ENCODE peak calls at places on chromosomes 13 and 19, in five cellular contexts. S, Z, L, V and Y are unnamed samples.

GRCh38 chr13:37383856-37384255 is 214.7 kb downstream of the POSTN start:
- DNase-seq in S (no peak), Z (no peak), L (no peak), V (no peak), Y (no peak)

GRCh38 chr19:11261431-11261901 is 858 bp downstream of the DOCK6 start:
- DNase-seq in S (no peak), Z (peak; percentile 40), L (no peak), V (no peak), Y (peak; percentile 49)

GRCh38 chr19:34186205-34186604 is 13.9 kb downstream of the LSM14A start:
- DNase-seq in S (no peak), Z (no peak), L (no peak), V (no peak), Y (no peak)

GRCh38 chr19:41945135-41945766 is 13.9 kb downstream of the RABAC1 start:
- DNase-seq in S (no peak), Z (no peak), L (no peak), V (no peak), Y (no peak)

GRCh38 chr19:29364224-29364726 is 151.3 kb upstream of the UQCRFS1 start:
- DNase-seq in S (no peak), Z (peak; percentile 32), L (no peak), V (no peak), Y (no peak)

GRCh38 chr19:44943801-44944249 is 1.8 kb downstream of the APOC4 start:
- DNase-seq in S (no peak), Z (no peak), L (no peak), V (peak; percentile 31), Y (no peak)

GRCh38 chr19:39301562-39301961 is 5.4 kb downstream of the IFNL1 start:
- DNase-seq in S (no peak), Z (no peak), L (no peak), V (no peak), Y (no peak)

GRCh38 chr13:47220453-47221150 is 323.7 kb upstream of the HTR2A start:
- DNase-seq in S (peak; percentile 61), Z (no peak), L (no peak), V (no peak), Y (no peak)

GRCh38 chr13:109209526-109209925 is 576.9 kb downstream of the IRS2 start:
- DNase-seq in S (no peak), Z (no peak), L (peak; percentile 80), V (no peak), Y (no peak)

GRCh38 chr13:109206616-109207015 is 577.2 kb downstream of the MYO16 start:
- DNase-seq in S (no peak), Z (no peak), L (no peak), V (no peak), Y (no peak)

GRCh38 chr13:109205315-109205714 is 575.9 kb downstream of the MYO16 start:
- DNase-seq in S (no peak), Z (no peak), L (no peak), V (no peak), Y (no peak)

GRCh38 chr13:109208522-109208921 is 577.9 kb downstream of the IRS2 start:
- DNase-seq in S (no peak), Z (no peak), L (no peak), V (no peak), Y (no peak)

GRCh38 chr13:109207618-109208017 is 578.2 kb downstream of the MYO16 start:
- DNase-seq in S (no peak), Z (no peak), L (no peak), V (no peak), Y (no peak)
- TF ChIP-seq CTCF in S (no peak), Z (no peak), L (no peak), V (no peak), Y (no peak)

GRCh38 chr13:102928971-102929370 is 83.1 kb downstream of the ERCC5 start:
- DNase-seq in S (no peak), Z (no peak), L (no peak), V (no peak), Y (no peak)

GRCh38 chr13:102930566-102930965 is 84.7 kb downstream of the ERCC5 start:
- DNase-seq in S (no peak), Z (no peak), L (no peak), V (no peak), Y (no peak)

GRCh38 chr13:102935896-102936321 is 90.1 kb downstream of the ERCC5 start:
- DNase-seq in S (no peak), Z (no peak), L (no peak), V (no peak), Y (no peak)

GRCh38 chr13:102933076-102933922 is 87.5 kb downstream of the ERCC5 start:
- DNase-seq in S (no peak), Z (no peak), L (no peak), V (no peak), Y (no peak)
- TF ChIP-seq CTCF in S (no peak), Z (no peak), L (no peak), V (no peak), Y (no peak)

DNA sequence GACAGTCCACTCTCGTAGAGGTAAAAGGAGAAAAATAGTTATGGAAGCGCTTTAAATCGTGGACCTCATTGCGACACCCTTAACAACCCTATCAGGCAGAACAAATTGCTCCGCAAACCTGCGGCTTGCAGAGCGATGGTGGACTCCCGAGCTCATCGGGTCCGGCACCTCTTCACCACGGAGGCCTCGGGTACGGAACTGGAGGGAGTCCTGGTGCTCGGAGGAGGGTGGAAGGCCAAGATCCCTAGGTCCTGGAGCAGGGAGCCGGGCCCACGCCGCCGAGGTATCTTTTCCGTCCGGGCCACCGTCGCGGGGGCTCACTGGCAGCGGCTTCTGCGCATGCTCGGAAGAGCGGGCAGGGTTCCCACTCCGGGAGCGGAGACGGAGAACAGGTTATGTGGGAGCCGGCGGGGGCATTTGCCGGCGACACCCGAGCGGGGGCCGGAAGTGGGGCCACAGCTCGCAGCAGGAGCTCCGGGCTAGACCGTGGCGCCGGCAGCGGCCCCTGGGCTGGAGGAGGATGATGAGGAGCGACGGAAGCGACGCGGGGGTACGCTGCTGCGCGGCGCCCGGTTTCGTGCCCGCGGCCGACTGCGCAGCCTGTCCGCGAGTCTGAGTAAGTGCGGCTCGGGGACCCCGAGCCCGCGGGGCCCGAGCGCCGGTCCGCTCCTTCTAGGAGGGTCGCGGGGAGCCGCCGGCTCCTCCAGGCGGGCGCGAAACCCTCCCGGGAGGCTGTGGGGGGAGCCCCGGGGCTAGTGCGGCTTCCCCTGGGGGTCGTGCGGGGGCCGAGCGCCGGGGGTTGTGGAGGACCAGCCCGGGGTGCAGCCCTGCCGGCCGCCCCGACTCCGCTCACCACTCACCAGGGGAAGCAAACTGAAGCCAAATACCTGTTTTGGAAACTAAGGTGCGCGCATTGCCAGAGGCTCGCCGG is at the start of gene ABHD13:
- DNase-seq in S (peak; percentile 75), Z (peak; percentile 87), L (peak; percentile 95), V (peak; percentile 94), Y (peak; percentile 94)
- TF ChIP-seq CTCF in S (no peak), Z (no peak), L (no peak), V (no peak), Y (no peak)

DNA sequence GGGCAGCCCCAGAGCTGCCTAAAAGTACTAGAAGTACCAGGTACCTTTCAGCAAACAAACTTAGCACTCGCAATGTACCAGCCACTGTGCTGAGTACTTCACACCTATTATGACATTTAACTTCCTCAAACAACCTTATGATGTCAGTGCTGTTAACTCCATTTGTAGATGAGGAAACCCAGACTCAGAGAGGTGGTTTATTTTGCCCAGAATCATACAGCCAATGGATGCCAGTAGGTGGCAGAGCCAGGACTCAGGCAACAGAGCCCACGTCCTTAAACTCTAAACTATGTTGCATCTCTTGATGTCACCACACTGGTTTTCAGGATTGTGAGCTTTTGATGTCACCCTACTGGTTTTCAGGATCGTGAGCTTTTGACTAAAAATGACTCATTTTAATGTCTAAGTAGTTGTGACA is 78.9 kb downstream of the FLT1 start:
- DNase-seq in S (no peak), Z (no peak), L (peak; percentile 3), V (no peak), Y (no peak)
- TF ChIP-seq CTCF in S (no peak), Z (no peak), L (no peak), V (no peak), Y (no peak)

GRCh38 chr13:50387124-50387581 is 371.9 kb downstream of the KCNRG start:
- DNase-seq in S (peak; percentile 74), Z (peak; percentile 66), L (peak; percentile 9), V (peak; percentile 61), Y (no peak)
- TF ChIP-seq CTCF in S (no peak), Z (no peak), L (peak; percentile 24), V (no peak), Y (no peak)

GRCh38 chr19:4830332-4830731 is 1.2 kb downstream of the TICAM1 start:
- DNase-seq in S (no peak), Z (no peak), L (no peak), V (no peak), Y (no peak)

GRCh38 chr19:4830768-4831265 is 695 bp downstream of the TICAM1 start:
- DNase-seq in S (no peak), Z (no peak), L (peak; percentile 23), V (no peak), Y (no peak)

GRCh38 chr19:4832776-4833175 is 1.3 kb upstream of the TICAM1 start:
- DNase-seq in S (no peak), Z (no peak), L (no peak), V (no peak), Y (no peak)

GRCh38 chr19:4829001-4829712 is 2.4 kb downstream of the TICAM1 start:
- DNase-seq in S (no peak), Z (no peak), L (no peak), V (no peak), Y (no peak)

GRCh38 chr19:4831351-4832340 is at the start of gene TICAM1:
- DNase-seq in S (peak; percentile 39), Z (no peak), L (peak; percentile 63), V (peak; percentile 79), Y (peak; percentile 35)
- TF ChIP-seq CTCF in S (no peak), Z (no peak), L (no peak), V (no peak), Y (no peak)